ENCODE peak calls at places on chromosomes 5 and 9, in seven cellular contexts. E, X, N, C, Q, H and A are unnamed samples. For H3K27me3, the result is how much of the 10 kb centered on the place peaks cover.

GRCh38 chr5:16931334-16932110 is 4.6 kb downstream of the MYO10 start:
- DNase-seq in E (no peak), X (no peak), N (peak), C (peak), Q (no peak), H (peak), A (no peak)

GRCh38 chr9:20620658-20621552 is 1.4 kb downstream of the MLLT3 start:
- DNase-seq in E (no peak), X (peak), N (no peak), C (peak), Q (peak), H (peak), A (peak)

GRCh38 chr9:84785766-84786547 is 116.4 kb downstream of the NTRK2 start:
- DNase-seq in E (no peak), X (no peak), N (no peak), C (no peak), Q (peak), H (no peak), A (no peak)

GRCh38 chr9:98484218-98484617 is 224.5 kb downstream of the GABBR2 start:
- DNase-seq in E (no peak), X (no peak), N (no peak), C (no peak), Q (peak), H (no peak), A (no peak)

GRCh38 chr9:121885345-121885901 is 207.7 kb downstream of the TTLL11 start:
- DNase-seq in E (no peak), X (no peak), N (no peak), C (no peak), Q (no peak), H (no peak), A (no peak)

GRCh38 chr9:128383007-128383753 is 12.0 kb downstream of the URM1 start:
- DNase-seq in E (no peak), X (no peak), N (no peak), C (no peak), Q (peak), H (no peak), A (no peak)

GRCh38 chr9:134007150-134007549 is 15.0 kb upstream of the VAV2 start:
- DNase-seq in E (no peak), X (no peak), N (no peak), C (no peak), Q (no peak), H (no peak), A (no peak)

GRCh38 chr9:130935660-130936271 is 3.3 kb downstream of the FIBCD1 start:
- DNase-seq in E (no peak), X (no peak), N (no peak), C (no peak), Q (no peak), H (no peak), A (no peak)

GRCh38 chr5:75640395-75640794 is 29.1 kb downstream of the ANKDD1B start:
- DNase-seq in E (no peak), X (no peak), N (peak), C (no peak), Q (no peak), H (no peak), A (no peak)

GRCh38 chr5:82168294-82168693 is 109.9 kb downstream of the RPS23 start:
- DNase-seq in E (no peak), X (no peak), N (no peak), C (no peak), Q (peak), H (no peak), A (no peak)

GRCh38 chr5:69136296-69136695 is 30.7 kb upstream of the CCNB1 start:
- DNase-seq in E (no peak), X (no peak), N (no peak), C (no peak), Q (no peak), H (no peak), A (no peak)

GRCh38 chr5:10622810-10623209 is 58.9 kb downstream of the ANKRD33B start:
- DNase-seq in E (no peak), X (no peak), N (no peak), C (no peak), Q (no peak), H (no peak), A (no peak)

GRCh38 chr5:138824924-138825863 is 49.9 kb downstream of the LRRTM2 start:
- DNase-seq in E (no peak), X (no peak), N (peak), C (no peak), Q (peak), H (peak), A (no peak)

GRCh38 chr5:56681346-56681745 is 134.0 kb upstream of the MAP3K1 start:
- DNase-seq in E (no peak), X (no peak), N (no peak), C (no peak), Q (no peak), H (no peak), A (no peak)

GRCh38 chr5:82356808-82357671 is 78.9 kb upstream of the RPS23 start:
- DNase-seq in E (no peak), X (peak), N (peak), C (peak), Q (peak), H (no peak), A (peak)

GRCh38 chr5:115333164-115333563 is 36.7 kb upstream of the CCDC112 start:
- DNase-seq in E (no peak), X (no peak), N (no peak), C (no peak), Q (no peak), H (no peak), A (no peak)

GRCh38 chr9:133074111-133074651 is 12.4 kb downstream of the CEL start:
- DNase-seq in E (no peak), X (no peak), N (no peak), C (no peak), Q (no peak), H (no peak), A (no peak)

DNA sequence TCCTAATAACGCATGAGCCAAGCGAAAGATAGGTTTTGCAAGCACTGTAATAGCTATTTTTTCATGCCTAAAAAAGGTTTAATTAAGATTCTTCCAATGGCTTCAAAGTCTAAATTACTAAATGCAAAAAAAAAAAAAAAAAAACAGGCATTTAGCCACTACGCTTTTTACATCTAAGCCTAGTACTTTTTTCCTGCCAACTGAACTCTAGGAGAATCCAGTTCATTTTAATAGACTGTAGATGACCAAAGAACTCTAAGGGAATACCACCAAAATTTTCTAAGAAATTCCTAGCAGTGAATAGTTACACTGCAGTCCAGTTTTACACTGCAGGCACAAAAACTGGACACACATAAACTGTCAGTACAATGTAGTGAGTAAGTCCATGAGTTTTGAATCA is 9.8 kb downstream of the DIAPH1 start:
- DNase-seq in E (no peak), X (no peak), N (no peak), C (no peak), Q (no peak), H (no peak), A (no peak)
- H3K4me3 ChIP-seq in E (no peak), X (no peak), N (no peak), C (no peak), Q (no peak), H (no peak), A (no peak)

DNA sequence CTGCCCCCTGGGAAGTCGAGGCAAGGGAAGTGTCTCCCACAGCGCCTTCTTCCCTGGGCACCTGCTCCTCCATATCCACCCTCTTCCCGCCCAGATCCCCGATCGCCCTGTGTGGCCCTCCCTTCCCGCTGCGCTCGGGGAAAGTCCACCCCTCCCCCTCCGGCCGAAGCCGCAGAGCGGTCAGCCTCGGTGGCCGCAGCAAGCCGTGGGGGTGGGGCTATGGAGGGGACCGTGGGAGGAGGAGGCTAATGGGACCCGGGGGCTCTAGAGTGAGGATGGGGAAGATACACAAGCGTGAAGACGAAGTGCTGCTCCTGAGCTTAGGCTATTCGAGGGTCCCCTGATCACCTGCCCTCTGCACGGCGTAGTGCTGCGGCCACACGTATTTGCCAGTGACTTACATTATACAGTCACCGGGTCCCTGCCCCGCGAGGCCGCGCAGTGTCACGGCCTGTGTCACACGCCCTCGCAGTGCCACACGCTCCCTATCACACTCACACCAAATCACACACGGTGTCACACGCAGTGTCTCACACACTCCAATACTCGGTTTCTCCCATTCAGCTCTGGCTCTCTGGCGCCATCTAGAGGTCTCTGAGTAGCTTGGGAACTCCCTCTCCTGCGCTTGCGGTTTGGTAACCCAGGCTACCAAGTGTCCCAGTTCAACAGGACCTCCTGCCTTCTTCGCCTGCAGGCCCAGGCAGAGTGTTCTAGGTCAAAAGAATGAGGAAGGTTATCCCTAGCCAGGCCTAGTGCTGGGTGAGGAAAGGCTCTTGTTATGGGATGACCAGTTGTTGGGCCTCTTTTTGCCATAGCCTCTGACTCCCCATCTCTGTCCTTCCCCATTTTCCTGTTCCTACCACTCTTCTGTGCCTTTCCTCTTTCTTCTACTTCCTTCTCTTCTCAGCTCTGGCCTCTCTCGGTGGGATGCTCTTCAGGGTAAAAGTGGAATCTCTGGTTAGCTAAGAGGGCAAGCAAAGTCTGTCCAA is 855 bp upstream of the PCDH1 start:
- DNase-seq in E (peak), X (peak), N (peak), C (peak), Q (peak), H (peak), A (peak)
- H3K27me3 ChIP-seq in E (under half), X (under half), N (under half), C (half or more), Q (under half), H (half or more), A (under half)

GRCh38 chr5:34525761-34526160 is 130.4 kb upstream of the RAI14 start:
- DNase-seq in E (no peak), X (no peak), N (no peak), C (no peak), Q (no peak), H (no peak), A (no peak)

GRCh38 chr5:34524123-34524522 is 132.0 kb upstream of the RAI14 start:
- DNase-seq in E (no peak), X (no peak), N (peak), C (no peak), Q (no peak), H (no peak), A (no peak)

GRCh38 chr5:34529581-34530331 is 126.4 kb upstream of the RAI14 start:
- DNase-seq in E (no peak), X (no peak), N (peak), C (no peak), Q (no peak), H (no peak), A (no peak)

GRCh38 chr5:34523382-34523716 is 132.8 kb upstream of the RAI14 start:
- DNase-seq in E (no peak), X (no peak), N (no peak), C (no peak), Q (no peak), H (no peak), A (no peak)

GRCh38 chr5:34526682-34527305 is 129.3 kb upstream of the RAI14 start:
- DNase-seq in E (peak), X (no peak), N (no peak), C (no peak), Q (no peak), H (no peak), A (no peak)
- TF ChIP-seq CTCF in E (no peak), X (no peak), N (no peak), C (no peak), Q (no peak), H (no peak), A (no peak)

GRCh38 chr9:137052998-137053943 is 590 bp downstream of the ENTPD2 start:
- DNase-seq in E (no peak), X (no peak), N (no peak), C (no peak), Q (peak), H (no peak), A (no peak)
- H3K4me3 ChIP-seq in E (peak), X (peak), N (peak), C (peak), Q (peak), H (peak), A (peak)

GRCh38 chr5:180645609-180646204 is 3.7 kb downstream of the FLT4 start:
- DNase-seq in E (no peak), X (no peak), N (no peak), C (no peak), Q (no peak), H (no peak), A (no peak)

GRCh38 chr5:180647465-180647864 is 1.9 kb downstream of the FLT4 start:
- DNase-seq in E (no peak), X (no peak), N (no peak), C (no peak), Q (no peak), H (no peak), A (peak)

GRCh38 chr5:180647941-180648500 is 1.4 kb downstream of the FLT4 start:
- DNase-seq in E (no peak), X (no peak), N (no peak), C (no peak), Q (no peak), H (no peak), A (no peak)

GRCh38 chr5:180646289-180646962 is 3.0 kb downstream of the FLT4 start:
- DNase-seq in E (no peak), X (no peak), N (no peak), C (no peak), Q (no peak), H (no peak), A (no peak)

GRCh38 chr5:180646963-180647305 is 2.5 kb downstream of the FLT4 start:
- DNase-seq in E (no peak), X (no peak), N (no peak), C (no peak), Q (no peak), H (no peak), A (no peak)
- H3K27me3 ChIP-seq in E (under half), X (under half), N (under half), C (under half), Q (under half), H (half or more), A (half or more)